ENCODE peak calls at places on chromosomes 13 and 19, in ten cellular contexts. S is cardiac fibroblast, H is psoas muscle, F is pancreas, I is testis, R is PC-3, W is breast epithelium, D is left lung, E is tibial artery, K is thyroid gland. P is an unnamed sample.

GRCh38 chr19:53193534-53194222 is 520 bp upstream of the ZNF665 start:
- DNase-seq in H (no peak), E (no peak), K (no peak), S (no peak), R (no peak), F (no peak), D (no peak), W (no peak), I (no peak), P (no peak)

GRCh38 chr13:29977721-29978120 is 127.3 kb upstream of the UBL3 start:
- DNase-seq in S (no peak), F (no peak), W (no peak), R (no peak), K (no peak), H (no peak), D (no peak), E (no peak), I (no peak), P (no peak)

GRCh38 chr19:52557231-52557995 is 12.7 kb upstream of the ZNF701 start:
- DNase-seq in W (no peak), E (no peak), S (no peak), R (no peak), I (no peak), K (no peak), D (no peak), H (no peak), F (no peak), P (no peak)

GRCh38 chr13:46341112-46341711 is 45.8 kb downstream of the RUBCNL start:
- DNase-seq in D (no peak), F (no peak), H (no peak), I (no peak), S (peak), K (no peak), R (peak), W (no peak), E (no peak), P (peak)

GRCh38 chr19:7554990-7555864 is 19.7 kb downstream of the PNPLA6 start:
- DNase-seq in W (no peak), D (no peak), S (no peak), H (peak), R (no peak), F (peak), K (no peak), I (peak), E (no peak), P (no peak)

GRCh38 chr13:87274209-87274819 is 396.9 kb upstream of the SLITRK5 start:
- DNase-seq in K (peak), S (peak), I (peak), R (peak), E (no peak), D (no peak), W (no peak), F (no peak), H (no peak), P (no peak)

GRCh38 chr13:82206241-82206640 is 1676.0 kb downstream of the SLITRK1 start:
- DNase-seq in E (no peak), I (no peak), W (no peak), K (no peak), R (no peak), H (no peak), S (no peak), F (peak), D (peak), P (no peak)

GRCh38 chr19:49786432-49786831 is 19.6 kb downstream of the AP2A1 start:
- DNase-seq in H (no peak), F (no peak), I (peak), K (no peak), S (no peak), D (no peak), E (peak), R (peak), W (no peak), P (no peak)

GRCh38 chr19:17391371-17392151 is 2.4 kb downstream of the CCDC194 start:
- DNase-seq in D (no peak), F (no peak), I (no peak), K (no peak), R (no peak), E (no peak), W (no peak), H (no peak), S (no peak), P (no peak)
- TF ChIP-seq CTCF in D (peak), F (no peak), I (no peak), K (no peak), R (peak), E (no peak), W (no peak), H (no peak), S (no peak), P (no peak)

DNA sequence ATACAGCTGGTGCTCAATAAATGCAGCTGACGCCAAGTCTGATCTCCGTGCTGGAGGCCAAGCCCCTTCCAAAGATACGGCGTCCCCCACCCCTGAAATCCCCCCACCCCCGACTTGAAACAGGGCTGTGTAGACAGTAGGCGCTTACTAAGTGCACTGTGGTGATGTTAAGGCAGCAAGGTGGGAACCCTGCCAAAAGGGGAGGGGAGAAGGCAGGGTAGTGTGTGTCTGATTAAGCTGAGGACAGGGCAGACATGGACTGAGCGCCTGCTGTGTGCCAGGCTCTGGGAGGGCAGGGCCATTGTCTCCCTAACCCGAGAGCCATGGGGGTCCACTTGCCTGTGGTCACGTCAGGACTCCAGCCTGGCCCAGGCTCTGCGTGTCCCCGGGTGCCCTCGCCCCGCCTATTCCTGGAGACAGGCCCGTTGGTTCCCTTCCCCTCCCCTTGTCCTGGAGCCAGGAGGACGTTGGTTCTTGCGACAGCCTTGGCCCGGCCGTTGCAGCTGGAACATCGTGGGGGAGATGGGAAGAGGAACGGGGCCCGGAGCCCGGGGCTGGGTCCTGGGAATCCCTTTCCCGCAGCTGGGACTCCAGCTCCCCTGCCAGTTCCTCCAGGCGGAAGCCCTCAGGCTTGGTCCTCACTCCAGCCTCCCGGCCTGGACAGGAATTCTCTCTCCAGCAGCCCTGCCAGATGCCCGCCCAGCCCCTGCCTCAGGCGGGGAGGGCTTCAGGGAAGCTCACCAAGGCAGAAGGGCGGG is 1.7 kb upstream of the ELANE start:
- DNase-seq in S (peak), F (peak), E (peak), R (peak), I (peak), H (peak), K (peak), D (peak), W (peak), P (no peak)
- H3K4me3 ChIP-seq in S (peak), F (no peak), E (peak), R (peak), I (no peak), H (peak), K (no peak), D (no peak), W (peak), P (no peak)

GRCh38 chr13:24625324-24625723 is 54.9 kb upstream of the ATP12A start:
- DNase-seq in K (no peak), W (no peak), F (no peak), I (no peak), H (no peak), E (no peak), D (no peak), S (peak), R (no peak), P (no peak)

GRCh38 chr13:24626449-24626848 is 53.8 kb upstream of the ATP12A start:
- DNase-seq in D (no peak), K (no peak), W (no peak), S (no peak), E (no peak), R (no peak), H (no peak), F (no peak), I (no peak), P (no peak)

GRCh38 chr13:24625870-24626419 is 54.3 kb upstream of the ATP12A start:
- DNase-seq in R (no peak), H (no peak), E (no peak), W (no peak), D (no peak), I (no peak), S (no peak), K (no peak), F (no peak), P (no peak)

GRCh38 chr13:24627864-24628418 is 52.3 kb upstream of the ATP12A start:
- DNase-seq in E (no peak), I (no peak), W (no peak), R (no peak), F (no peak), S (no peak), D (no peak), H (no peak), K (no peak), P (no peak)

DNA sequence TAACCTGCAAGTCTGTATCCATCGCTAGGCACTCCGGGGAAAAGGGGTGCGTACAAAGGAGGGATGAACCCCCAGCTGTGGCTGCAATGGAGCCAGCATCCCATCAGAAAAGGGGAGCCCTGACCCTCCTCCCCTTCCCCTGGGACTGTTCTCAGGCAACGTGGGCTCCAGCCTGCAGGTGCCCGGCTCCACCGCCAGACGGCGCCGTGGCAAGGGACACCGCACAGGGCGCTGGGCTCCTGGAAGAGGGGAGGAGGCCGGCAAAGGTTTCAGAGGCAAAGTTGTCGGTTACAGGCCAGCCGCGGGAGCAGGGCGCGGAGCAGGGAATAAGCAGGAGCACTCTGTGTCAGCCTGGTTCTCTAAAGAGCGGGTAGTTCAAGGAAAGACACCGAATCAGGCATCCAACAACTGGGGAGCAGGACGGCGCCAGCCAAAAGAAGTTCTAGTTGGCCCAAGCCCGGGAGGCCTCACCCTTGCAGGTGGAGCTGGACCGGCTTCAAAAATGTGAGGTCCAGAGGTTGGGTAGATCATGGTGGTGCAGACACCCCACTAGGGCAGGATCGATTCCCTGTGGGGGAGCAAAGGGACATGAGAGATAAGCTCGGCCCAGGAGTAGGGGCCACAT is 53.0 kb upstream of the ATP12A start:
- DNase-seq in D (no peak), I (peak), H (no peak), R (peak), S (peak), W (no peak), E (no peak), F (peak), K (peak), P (no peak)
- TF ChIP-seq CTCF in D (peak), I (peak), H (no peak), R (peak), S (peak), W (peak), E (peak), F (peak), K (peak), P (peak)

GRCh38 chr19:54631489-54631888 is 1.2 kb downstream of the LILRB1 start:
- DNase-seq in H (no peak), K (no peak), D (no peak), I (no peak), R (no peak), W (no peak), S (no peak), F (no peak), E (no peak), P (no peak)
- H3K4me3 ChIP-seq in H (no peak), K (no peak), D (peak), I (no peak), R (no peak), W (no peak), S (no peak), F (no peak), E (no peak), P (no peak)

GRCh38 chr19:39676004-39676403 is 20.3 kb downstream of the LGALS16 start:
- DNase-seq in I (no peak), W (no peak), H (no peak), D (no peak), K (no peak), R (peak), F (no peak), S (no peak), E (no peak), P (peak)

GRCh38 chr19:39672473-39672872 is 16.8 kb downstream of the LGALS16 start:
- DNase-seq in H (no peak), D (no peak), E (no peak), W (no peak), F (no peak), K (no peak), S (no peak), I (no peak), R (no peak), P (no peak)

GRCh38 chr19:39670998-39671397 is 15.3 kb downstream of the LGALS16 start:
- DNase-seq in D (no peak), K (no peak), F (no peak), R (no peak), S (no peak), E (no peak), H (no peak), W (no peak), I (no peak), P (no peak)

GRCh38 chr19:39671739-39672363 is 16.1 kb downstream of the LGALS16 start:
- DNase-seq in S (peak), D (no peak), H (no peak), K (peak), W (no peak), F (no peak), E (no peak), I (peak), R (peak), P (peak)
- TF ChIP-seq CTCF in S (peak), D (peak), H (peak), K (no peak), W (peak), F (peak), E (no peak), I (peak), R (peak), P (peak)

DNA sequence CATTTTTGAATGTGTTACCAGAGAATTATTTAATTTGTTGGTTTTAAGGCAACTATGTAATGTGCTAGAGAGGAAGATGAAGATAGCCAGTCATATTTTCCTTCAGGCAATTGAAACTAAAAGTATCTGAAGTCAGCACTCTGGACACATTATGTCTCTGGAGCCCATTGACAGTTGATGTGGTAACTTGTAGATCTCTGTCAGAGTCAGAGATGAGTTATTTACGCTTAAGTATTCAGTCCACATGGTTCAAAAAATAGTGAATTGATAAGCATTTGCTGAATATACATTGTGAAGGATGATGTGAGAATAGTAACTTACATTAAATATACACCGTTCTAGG is 2.1 kb downstream of the ZMYM2 start:
- DNase-seq in R (no peak), W (no peak), K (no peak), F (no peak), E (no peak), S (no peak), I (no peak), H (no peak), D (no peak), P (no peak)
- H3K4me3 ChIP-seq in R (peak), W (peak), K (no peak), F (peak), E (peak), S (peak), I (no peak), H (peak), D (peak), P (peak)